ENCODE peak calls at places on chromosomes 4 and X, in ten cellular contexts. Z is astrocyte; L is CD8-positive, alpha-beta T cell; K is psoas muscle; U is GM23338; Y is adrenal gland; H is heart left ventricle; W is BJ; Q is nephron progenitor cell; J is neural progenitor cell. M is an unnamed sample.

GRCh38 chr4:19776021-19776459 is 475.7 kb upstream of the SLIT2 start:
- DNase-seq in Z (peak; percentile 98), L (no peak), K (no peak), U (no peak), Y (peak; percentile 81), H (no peak), W (peak; percentile 29), Q (no peak), J (peak; percentile 15), M (peak; percentile 23)

GRCh38 chr4:52292245-52292644 is 241.1 kb downstream of the SPATA18 start:
- DNase-seq in Z (no peak), L (no peak), K (no peak), U (no peak), Y (no peak), H (no peak), W (no peak), Q (no peak), J (no peak), M (no peak)

GRCh38 chr4:164596927-164597326 is 157.0 kb upstream of the SMIM31 start:
- DNase-seq in Z (no peak), L (no peak), K (no peak), U (no peak), Y (no peak), H (no peak), W (no peak), Q (no peak), J (no peak), M (no peak)

GRCh38 chrX:64394874-64395567 is at the start of gene MTMR8:
- DNase-seq in Z (no peak), L (peak; percentile 53), K (peak; percentile 68), U (peak; percentile 88), Y (peak; percentile 81), H (peak; percentile 75), W (no peak), Q (peak; percentile 75), J (peak; percentile 84), M (no peak)

GRCh38 chr4:74897390-74897789 is 35.5 kb upstream of the PARM1 start:
- DNase-seq in Z (no peak), L (no peak), K (no peak), U (no peak), Y (no peak), H (no peak), W (no peak), Q (no peak), J (no peak), M (no peak)

GRCh38 chrX:5648941-5649568 is 579.6 kb downstream of the NLGN4X start:
- DNase-seq in Z (no peak), L (no peak), K (no peak), U (peak; percentile 67), Y (no peak), H (no peak), W (no peak), Q (no peak), J (no peak), M (no peak)

GRCh38 chr4:8340721-8341680 is 71.4 kb downstream of the HTRA3 start:
- DNase-seq in Z (no peak), L (no peak), K (peak; percentile 81), U (no peak), Y (no peak), H (peak; percentile 87), W (no peak), Q (no peak), J (no peak), M (no peak)

GRCh38 chr4:2732526-2732925 is 23.6 kb downstream of the TNIP2 start:
- DNase-seq in Z (no peak), L (no peak), K (no peak), U (no peak), Y (no peak), H (no peak), W (no peak), Q (no peak), J (no peak), M (no peak)

GRCh38 chr4:37615059-37615719 is 71.0 kb downstream of the RELL1 start:
- DNase-seq in Z (no peak), L (no peak), K (no peak), U (no peak), Y (no peak), H (no peak), W (no peak), Q (no peak), J (no peak), M (no peak)

GRCh38 chr4:105273230-105273629 is 126.6 kb downstream of the TET2 start:
- DNase-seq in Z (no peak), L (no peak), K (no peak), U (no peak), Y (no peak), H (no peak), W (no peak), Q (no peak), J (no peak), M (no peak)

GRCh38 chrX:120310861-120311631 is at the start of gene TMEM255A:
- DNase-seq in Z (no peak), L (no peak), K (peak; percentile 15), U (peak; percentile 55), Y (peak; percentile 9), H (no peak), W (no peak), Q (peak; percentile 28), J (peak; percentile 50), M (no peak)

GRCh38 chr4:83767017-83767541 is 231.2 kb downstream of the GPAT3 start:
- DNase-seq in Z (no peak), L (no peak), K (no peak), U (no peak), Y (no peak), H (no peak), W (no peak), Q (no peak), J (no peak), M (no peak)

GRCh38 chr4:145279122-145279960 is 99.0 kb upstream of the OTUD4 start:
- DNase-seq in Z (peak; percentile 96), L (no peak), K (no peak), U (no peak), Y (peak; percentile 8), H (no peak), W (peak; percentile 88), Q (no peak), J (no peak), M (no peak)

GRCh38 chr4:37830640-37831039 is 4.2 kb downstream of the PGM2 start:
- DNase-seq in Z (no peak), L (no peak), K (no peak), U (no peak), Y (no peak), H (no peak), W (no peak), Q (no peak), J (no peak), M (no peak)

GRCh38 chr4:138627096-138627495 is 384.9 kb upstream of the SLC7A11 start:
- DNase-seq in Z (peak; percentile 22), L (no peak), K (no peak), U (no peak), Y (peak; percentile 15), H (no peak), W (no peak), Q (no peak), J (no peak), M (no peak)

GRCh38 chr4:131091896-131092295 is 1995.9 kb downstream of the C4orf33 start:
- DNase-seq in Z (peak; percentile 39), L (no peak), K (no peak), U (peak; percentile 74), Y (no peak), H (no peak), W (no peak), Q (no peak), J (peak; percentile 57), M (no peak)

GRCh38 chrX:16258936-16259335 is 91.7 kb downstream of the MAGEB17 start:
- DNase-seq in Z (no peak), L (no peak), K (no peak), U (no peak), Y (no peak), H (no peak), W (no peak), Q (no peak), J (no peak), M (peak; percentile 13)

GRCh38 chr4:93029774-93030173 is 726.0 kb downstream of the GRID2 start:
- DNase-seq in Z (no peak), L (no peak), K (no peak), U (no peak), Y (no peak), H (no peak), W (no peak), Q (no peak), J (no peak), M (no peak)

GRCh38 chr4:153467897-153468262 is 1.7 kb downstream of the TMEM131L start:
- DNase-seq in Z (no peak), L (no peak), K (no peak), U (no peak), Y (no peak), H (no peak), W (no peak), Q (no peak), J (no peak), M (no peak)

GRCh38 chrX:68490644-68491043 is 8.2 kb upstream of the YIPF6 start:
- DNase-seq in Z (no peak), L (no peak), K (no peak), U (peak; percentile 53), Y (no peak), H (no peak), W (no peak), Q (no peak), J (peak; percentile 35), M (no peak)
- TF ChIP-seq CTCF in Z (peak; percentile 36), L (no peak), K (peak; percentile 35), U (peak; percentile 26), Y (no peak), H (peak; percentile 42), W (peak; percentile 47), Q (peak; percentile 30), J (peak; percentile 43), M (peak; percentile 39)

DNA sequence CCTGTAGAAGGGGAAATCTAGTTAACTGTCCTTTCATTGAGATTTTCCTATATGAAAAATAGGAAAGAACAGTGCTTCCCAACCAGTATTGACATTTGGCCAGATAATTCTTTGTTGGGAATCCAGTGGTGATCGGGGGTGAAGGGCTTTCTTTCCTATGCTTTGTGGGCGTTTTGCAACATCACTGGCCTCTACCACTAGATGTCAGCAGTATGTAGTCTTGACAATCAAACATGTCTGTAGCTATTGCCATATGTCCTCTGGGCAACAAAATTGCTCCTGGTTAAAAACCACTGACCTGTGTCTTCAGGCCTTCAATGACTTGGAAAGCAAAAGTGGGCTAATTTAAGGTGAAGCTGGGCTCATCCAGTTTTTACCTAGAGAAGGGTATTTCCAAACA is 658.5 kb downstream of the DACH2 start:
- DNase-seq in Z (no peak), L (no peak), K (no peak), U (peak; percentile 56), Y (no peak), H (no peak), W (no peak), Q (peak; percentile 8), J (peak; percentile 40), M (no peak)
- TF ChIP-seq CTCF in Z (no peak), L (no peak), K (peak; percentile 26), U (peak; percentile 56), Y (no peak), H (peak; percentile 30), W (no peak), Q (peak; percentile 41), J (peak; percentile 48), M (peak; percentile 18)

GRCh38 chr4:6974138-6974848 is 64.7 kb downstream of the TBC1D14 start:
- DNase-seq in Z (peak; percentile 72), L (peak; percentile 59), K (peak; percentile 80), U (peak; percentile 96), Y (peak; percentile 86), H (peak; percentile 79), W (no peak), Q (peak; percentile 90), J (peak; percentile 86), M (peak; percentile 67)
- TF ChIP-seq CTCF in Z (peak; percentile 99), L (peak; percentile 85), K (peak; percentile 98), U (peak; percentile 86), Y (peak; percentile 98), H (peak; percentile 98), W (peak; percentile 97), Q (peak; percentile 96), J (peak; percentile 84), M (peak; percentile 99)

GRCh38 chrX:110442631-110443030 is 84.0 kb downstream of the RTL9 start:
- DNase-seq in Z (peak; percentile 14), L (no peak), K (no peak), U (peak; percentile 65), Y (no peak), H (no peak), W (no peak), Q (peak; percentile 36), J (peak; percentile 58), M (no peak)
- TF ChIP-seq CTCF in Z (peak; percentile 18), L (no peak), K (no peak), U (peak; percentile 34), Y (no peak), H (no peak), W (peak; percentile 29), Q (peak; percentile 31), J (peak; percentile 42), M (peak; percentile 36)

M was measured in AG04450.